ENCODE peak calls at places on chromosome 11, in seven cellular contexts. R, F, M, T, X, G and N are unnamed samples.

GRCh38 chr11:86938900-86939880 is 16.0 kb downstream of the FZD4 start:
- DNase-seq in M (no peak), R (no peak), X (peak; percentile 68), F (no peak), T (no peak), G (no peak), N (no peak)

GRCh38 chr11:67648140-67648795 is 2.3 kb downstream of the ACY3 start:
- DNase-seq in T (peak; percentile 69), G (no peak), R (no peak), F (peak; percentile 63), M (peak; percentile 30), X (no peak), N (no peak)

GRCh38 chr11:72951815-72952340 is 137.7 kb downstream of the ATG16L2 start:
- DNase-seq in T (no peak), G (no peak), R (no peak), F (no peak), X (no peak), M (no peak), N (no peak)

GRCh38 chr11:88169481-88169880 is 5.8 kb downstream of the RAB38 start:
- DNase-seq in T (no peak), R (no peak), M (no peak), X (peak; percentile 25), F (no peak), G (no peak), N (no peak)

GRCh38 chr11:97739892-97740782 is 1280.6 kb upstream of the CNTN5 start:
- DNase-seq in M (no peak), G (no peak), T (no peak), R (no peak), F (no peak), X (peak; percentile 59), N (no peak)

GRCh38 chr11:118068206-118068944 is 8.5 kb upstream of the TMPRSS4 start:
- DNase-seq in X (no peak), G (no peak), F (no peak), M (no peak), R (no peak), T (peak; percentile 42), N (no peak)

GRCh38 chr11:19963697-19964340 is 196.5 kb downstream of the DBX1 start:
- DNase-seq in X (no peak), G (no peak), T (peak; percentile 60), R (no peak), F (no peak), M (no peak), N (no peak)

GRCh38 chr11:126140932-126141291 is 70.5 kb downstream of the RPUSD4 start:
- DNase-seq in G (peak; percentile 94), R (peak; percentile 60), F (peak; percentile 62), T (no peak), X (peak; percentile 70), M (no peak), N (peak; percentile 68)

GRCh38 chr11:77250881-77251640 is 50.4 kb downstream of the GDPD4 start:
- DNase-seq in F (no peak), M (no peak), R (no peak), X (peak; percentile 85), G (no peak), T (no peak), N (no peak)

GRCh38 chr11:94880216-94880615 is 93.1 kb downstream of the CWC15 start:
- DNase-seq in F (no peak), M (no peak), G (no peak), T (no peak), X (peak; percentile 51), R (no peak), N (peak; percentile 30)

GRCh38 chr11:73982595-73982989 is at the start of gene UCP2:
- DNase-seq in F (peak; percentile 91), G (peak; percentile 92), M (peak; percentile 79), R (peak; percentile 89), X (peak; percentile 73), T (peak; percentile 94), N (peak; percentile 86)

GRCh38 chr11:124799384-124800225 is 601 bp downstream of the MSANTD2 start:
- DNase-seq in G (peak; percentile 72), X (peak; percentile 18), F (peak; percentile 28), T (peak; percentile 19), M (peak; percentile 50), R (peak; percentile 33), N (peak; percentile 39)

GRCh38 chr11:9814108-9814507 is 150.2 kb downstream of the SWAP70 start:
- DNase-seq in F (no peak), M (no peak), X (no peak), R (no peak), T (no peak), G (no peak), N (no peak)

GRCh38 chr11:9820260-9820659 is 156.4 kb downstream of the SWAP70 start:
- DNase-seq in M (no peak), T (no peak), R (peak; percentile 54), G (no peak), F (no peak), X (no peak), N (no peak)

GRCh38 chr11:9817191-9817590 is 153.3 kb downstream of the SWAP70 start:
- DNase-seq in T (no peak), G (no peak), R (no peak), X (no peak), F (no peak), M (no peak), N (no peak)

GRCh38 chr11:9821008-9821752 is 157.3 kb downstream of the SWAP70 start:
- DNase-seq in T (no peak), R (no peak), G (no peak), M (no peak), F (no peak), X (no peak), N (no peak)

DNA sequence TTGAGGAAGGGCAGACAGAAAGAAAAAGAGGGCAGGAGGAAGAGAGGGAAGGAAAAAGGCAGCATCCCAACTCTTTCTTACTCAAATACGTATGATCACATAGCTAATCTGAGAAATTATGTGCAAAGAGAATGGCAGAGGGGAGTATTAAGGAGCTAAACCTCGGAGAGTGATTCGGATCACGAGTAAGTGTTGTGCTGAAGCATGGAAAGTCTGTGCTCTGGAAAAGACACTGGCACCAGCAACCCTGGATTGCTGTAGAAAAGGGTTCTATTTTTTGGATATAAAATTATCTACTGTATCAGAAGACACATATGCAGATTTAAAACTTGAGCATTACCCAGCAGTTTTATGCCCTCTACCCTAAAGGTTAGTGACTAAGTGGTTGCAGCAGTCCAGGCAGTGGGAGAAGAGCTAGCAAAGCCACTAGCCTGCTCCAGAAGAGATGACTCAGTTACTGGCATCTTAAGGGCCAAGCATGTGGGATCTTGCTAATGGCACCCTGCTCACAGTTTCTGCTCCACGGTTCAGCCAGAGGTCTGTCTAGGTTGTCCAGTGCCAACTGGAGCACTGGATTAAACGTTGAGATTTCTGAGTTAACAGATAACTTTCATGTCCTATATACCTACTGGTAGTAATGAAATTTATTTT is 151.7 kb downstream of the SWAP70 start:
- DNase-seq in F (no peak), X (peak; percentile 87), M (no peak), R (no peak), T (no peak), G (no peak), N (peak; percentile 30)
- H3K27ac ChIP-seq in F (no peak overlapping the region), X (peak overlapping the region; percentile 63), M (no peak overlapping the region), R (no peak overlapping the region), T (no peak overlapping the region), G (no peak overlapping the region), N (no peak overlapping the region)

GRCh38 chr11:96614101-96614500 is 224.3 kb downstream of the JRKL start:
- DNase-seq in X (no peak), M (no peak), R (no peak), F (no peak), T (no peak), G (peak; percentile 38), N (no peak)
- TF ChIP-seq CTCF in X (no peak), M (no peak), R (no peak), F (no peak), T (no peak), G (no peak), N (no peak)

GRCh38 chr11:131447898-131448297 is 77.5 kb downstream of the NTM start:
- DNase-seq in F (no peak), R (no peak), X (no peak), T (no peak), M (no peak), G (no peak), N (no peak)

GRCh38 chr11:131447268-131447667 is 76.9 kb downstream of the NTM start:
- DNase-seq in F (no peak), X (no peak), R (no peak), T (peak; percentile 74), G (no peak), M (no peak), N (no peak)

GRCh38 chr11:131446657-131447056 is 76.2 kb downstream of the NTM start:
- DNase-seq in T (no peak), M (no peak), G (no peak), F (no peak), X (no peak), R (no peak), N (no peak)

GRCh38 chr11:131449391-131450019 is 79.1 kb downstream of the NTM start:
- DNase-seq in T (peak; percentile 84), R (no peak), G (no peak), X (no peak), F (no peak), M (no peak), N (no peak)
- H3K27ac ChIP-seq in T (peak overlapping the region; percentile 79), R (no peak overlapping the region), G (no peak overlapping the region), X (no peak overlapping the region), F (no peak overlapping the region), M (peak overlapping the region; percentile 14), N (no peak overlapping the region)

GRCh38 chr11:762421-763072 is 14.7 kb downstream of the GATD1 start:
- DNase-seq in R (no peak), M (peak; percentile 83), G (no peak), F (peak; percentile 47), T (peak; percentile 84), X (peak; percentile 74), N (peak; percentile 56)
- TF ChIP-seq CTCF in R (no peak), M (peak; percentile 33), G (no peak), F (no peak), T (peak; percentile 67), X (peak; percentile 25), N (no peak)

DNA sequence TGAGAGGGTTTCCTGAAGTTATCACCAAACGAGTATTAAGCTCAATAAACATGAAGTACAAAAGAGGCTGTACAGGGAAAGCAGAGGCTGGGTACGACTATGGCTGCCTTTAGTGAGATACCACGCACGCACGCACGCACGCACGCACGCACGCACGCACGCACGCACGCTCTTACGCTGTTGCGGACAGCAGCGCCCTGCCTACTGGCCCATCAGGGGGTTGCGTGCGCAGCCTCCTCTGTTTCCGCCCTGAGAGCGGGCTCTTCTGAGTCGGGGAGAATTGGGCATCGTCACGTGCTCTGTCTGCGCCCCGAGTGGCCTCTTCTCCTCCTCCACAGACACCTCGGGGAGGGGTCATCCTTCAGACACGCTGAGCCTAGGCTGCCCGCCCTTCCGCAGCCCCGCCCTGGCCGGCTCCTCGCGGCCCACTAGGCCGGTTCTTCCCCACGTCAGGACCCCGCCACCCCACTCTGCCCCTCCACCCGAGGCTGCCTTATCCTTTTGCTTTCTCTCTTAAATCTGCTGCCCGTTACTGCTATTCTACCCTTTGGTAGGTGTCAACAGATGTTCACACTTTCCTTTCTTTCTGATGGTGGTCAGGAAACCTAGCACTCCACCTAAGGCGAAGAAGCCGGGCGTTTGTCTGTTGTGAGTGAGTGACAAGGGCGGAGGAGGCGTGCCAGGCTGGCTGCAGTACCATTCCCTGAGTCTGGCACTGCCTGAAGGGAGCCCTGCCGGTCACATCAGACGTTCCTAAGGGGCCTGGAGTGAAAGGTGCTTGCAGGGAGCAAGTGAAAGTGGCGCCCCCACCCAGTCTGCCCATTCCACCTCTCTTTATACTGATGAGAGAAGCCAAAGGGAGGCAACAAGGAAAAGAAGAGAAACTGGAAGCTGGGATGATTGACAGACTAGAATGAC is 300.4 kb upstream of the B3GAT1 start:
- DNase-seq in M (no peak), T (no peak), F (no peak), G (no peak), R (no peak), X (no peak), N (no peak)
- H3K27ac ChIP-seq in M (no peak overlapping the region), T (no peak overlapping the region), F (no peak overlapping the region), G (no peak overlapping the region), R (no peak overlapping the region), X (no peak overlapping the region), N (no peak overlapping the region)

GRCh38 chr11:113494021-113494420 is 18.8 kb upstream of the DRD2 start:
- DNase-seq in M (no peak), G (no peak), T (no peak), F (no peak), X (no peak), R (no peak), N (no peak)
- TF ChIP-seq CTCF in M (no peak), G (no peak), T (no peak), F (no peak), X (no peak), R (no peak), N (no peak)